ENCODE peak calls at places on chromosomes 1 and 21, in eight cellular contexts. L, T, P, B, U, I, Z and X are unnamed samples.

GRCh38 chr1:149927535-149928387 is at the start of gene SF3B4:
- DNase-seq in I (peak), Z (peak), B (peak), U (peak), T (peak), L (peak), P (peak), X (peak)

GRCh38 chr1:224054611-224055010 is 59.3 kb upstream of the FBXO28 start:
- DNase-seq in L (no peak), T (no peak), Z (no peak), B (no peak), U (no peak), I (no peak), P (no peak), X (no peak)

GRCh38 chr1:19610282-19610978 is 33.7 kb upstream of the NBL1 start:
- DNase-seq in P (no peak), B (no peak), T (no peak), I (no peak), U (no peak), L (no peak), Z (no peak), X (no peak)

GRCh38 chr1:68231627-68232303 is 558 bp downstream of the WLS start:
- DNase-seq in T (peak), L (peak), B (peak), I (peak), U (no peak), P (peak), Z (peak), X (no peak)

GRCh38 chr1:65955071-65955470 is 162.4 kb downstream of the PDE4B start:
- DNase-seq in B (no peak), I (no peak), L (no peak), U (no peak), P (no peak), Z (no peak), T (no peak), X (no peak)

GRCh38 chr1:168084396-168085231 is 52.1 kb downstream of the GPR161 start:
- DNase-seq in B (peak), Z (peak), U (no peak), T (peak), L (peak), P (peak), I (peak), X (peak)

GRCh38 chr1:53559854-53560571 is 100.8 kb downstream of the DMRTB1 start:
- DNase-seq in T (no peak), B (no peak), P (no peak), I (no peak), L (no peak), U (no peak), Z (peak), X (no peak)

GRCh38 chr1:166701603-166702090 is 137.6 kb upstream of the POGK start:
- DNase-seq in Z (no peak), T (no peak), L (no peak), U (no peak), B (no peak), P (no peak), I (no peak), X (no peak)

GRCh38 chr21:32572574-32573420 is 12.5 kb downstream of the TCP10L start:
- DNase-seq in B (no peak), P (no peak), T (no peak), U (no peak), Z (peak), I (peak), L (no peak), X (no peak)

GRCh38 chr1:61588736-61589381 is 136.1 kb downstream of the TM2D1 start:
- DNase-seq in L (peak), B (peak), I (peak), P (peak), T (peak), Z (peak), U (peak), X (peak)

GRCh38 chr1:82464362-82464931 is 663.7 kb downstream of the ADGRL2 start:
- DNase-seq in U (no peak), L (no peak), B (peak), T (peak), P (peak), Z (peak), I (no peak), X (no peak)

GRCh38 chr21:46639489-46640386 is 4.3 kb downstream of the PRMT2 start:
- DNase-seq in U (no peak), I (no peak), L (peak), P (no peak), Z (no peak), B (peak), T (no peak), X (peak)

GRCh38 chr1:183148599-183148998 is 37.5 kb upstream of the LAMC2 start:
- DNase-seq in U (no peak), Z (no peak), B (no peak), L (no peak), P (no peak), T (no peak), I (no peak), X (no peak)

GRCh38 chr1:202892501-202892900 is 3.6 kb upstream of the RABIF start:
- DNase-seq in T (no peak), I (no peak), L (no peak), U (no peak), B (no peak), Z (no peak), P (no peak), X (no peak)

GRCh38 chr1:18948048-18948912 is 8.2 kb downstream of the IFFO2 start:
- DNase-seq in I (no peak), T (no peak), U (no peak), L (no peak), P (no peak), Z (no peak), B (no peak), X (no peak)

GRCh38 chr21:44433791-44434567 is 21.3 kb upstream of the LRRC3 start:
- DNase-seq in Z (no peak), T (no peak), U (no peak), L (no peak), B (no peak), P (peak), I (no peak), X (no peak)

GRCh38 chr1:206551296-206551984 is 44.1 kb downstream of the RASSF5 start:
- DNase-seq in T (no peak), I (no peak), U (no peak), B (no peak), L (no peak), P (no peak), Z (no peak), X (no peak)

GRCh38 chr21:33396966-33397365 is 6.2 kb upstream of the IFNGR2 start:
- DNase-seq in L (no peak), B (no peak), I (no peak), T (peak), U (no peak), Z (no peak), P (no peak), X (no peak)

GRCh38 chr1:2237773-2238172 is 9.7 kb downstream of the SKI start:
- DNase-seq in L (no peak), Z (no peak), P (no peak), T (peak), B (no peak), U (no peak), I (no peak), X (peak)

GRCh38 chr1:110053557-110054428 is 16.7 kb downstream of the ALX3 start:
- DNase-seq in L (peak), I (peak), U (no peak), B (peak), Z (peak), T (peak), P (peak), X (peak)

GRCh38 chr1:208177656-208178055 is 66.5 kb downstream of the PLXNA2 start:
- DNase-seq in U (no peak), P (no peak), L (no peak), I (no peak), T (no peak), Z (peak), B (no peak), X (peak)

GRCh38 chr1:63949965-63950364 is 176.1 kb downstream of the ROR1 start:
- DNase-seq in Z (no peak), I (no peak), B (no peak), L (no peak), T (no peak), P (peak), U (no peak), X (no peak)

GRCh38 chr1:103371234-103371633 is 154.3 kb upstream of the RNPC3 start:
- DNase-seq in Z (no peak), T (no peak), B (no peak), I (no peak), U (no peak), P (no peak), L (no peak), X (no peak)

GRCh38 chr1:44485933-44486475 is 80.9 kb downstream of the RNF220 start:
- DNase-seq in U (no peak), L (no peak), B (no peak), Z (no peak), P (no peak), I (no peak), T (no peak), X (no peak)

GRCh38 chr1:167086033-167086432 is 4.1 kb downstream of the GPA33 start:
- DNase-seq in B (no peak), I (no peak), L (no peak), T (no peak), P (no peak), U (no peak), Z (peak), X (no peak)

GRCh38 chr1:183103141-183103540 is 79.9 kb downstream of the LAMC1 start:
- DNase-seq in Z (no peak), I (peak), P (peak), B (no peak), L (no peak), T (no peak), U (no peak), X (no peak)

GRCh38 chr1:36624466-36624865 is 141.8 kb upstream of the CSF3R start:
- DNase-seq in T (no peak), L (no peak), P (no peak), I (no peak), Z (no peak), U (no peak), B (no peak), X (no peak)

GRCh38 chr1:206476591-206476990 is 6.3 kb downstream of the IKBKE start:
- DNase-seq in B (no peak), I (no peak), T (no peak), L (no peak), P (no peak), Z (no peak), U (no peak), X (no peak)

GRCh38 chr1:44531785-44532566 is 126.9 kb downstream of the RNF220 start:
- DNase-seq in B (peak), L (peak), P (no peak), U (peak), T (no peak), I (no peak), Z (no peak), X (peak)

GRCh38 chr1:2986549-2987305 is 34.5 kb upstream of the ACTRT2 start:
- DNase-seq in Z (no peak), L (no peak), T (no peak), U (no peak), P (no peak), I (no peak), B (no peak), X (no peak)

GRCh38 chr1:39178541-39179431 is 25.7 kb upstream of the MACF1 start:
- DNase-seq in Z (no peak), U (no peak), I (no peak), L (peak), T (no peak), P (no peak), B (peak), X (no peak)

GRCh38 chr1:235648954-235649721 is 446 bp downstream of the GNG4 start:
- DNase-seq in Z (peak), B (peak), L (no peak), T (peak), I (peak), P (peak), U (no peak), X (peak)

GRCh38 chr21:25170681-25171080 is 436.6 kb downstream of the MRPL39 start:
- DNase-seq in L (no peak), P (no peak), U (no peak), I (no peak), B (no peak), T (no peak), Z (no peak), X (no peak)

GRCh38 chr1:31739281-31739853 is 24.8 kb downstream of the ADGRB2 start:
- DNase-seq in I (no peak), P (no peak), Z (peak), U (no peak), T (no peak), L (no peak), B (no peak), X (no peak)

GRCh38 chr1:6922096-6922931 is 137.1 kb downstream of the CAMTA1 start:
- DNase-seq in Z (peak), B (peak), T (peak), U (no peak), L (no peak), P (peak), I (peak), X (no peak)

GRCh38 chr1:34019741-34020552 is 145.1 kb downstream of the CSMD2 start:
- DNase-seq in U (no peak), Z (no peak), P (no peak), B (no peak), T (no peak), I (no peak), L (no peak), X (no peak)

GRCh38 chr21:32578107-32578691 is 7.1 kb downstream of the TCP10L start:
- DNase-seq in T (no peak), Z (peak), I (no peak), B (peak), P (no peak), U (no peak), L (no peak), X (peak)

DNA sequence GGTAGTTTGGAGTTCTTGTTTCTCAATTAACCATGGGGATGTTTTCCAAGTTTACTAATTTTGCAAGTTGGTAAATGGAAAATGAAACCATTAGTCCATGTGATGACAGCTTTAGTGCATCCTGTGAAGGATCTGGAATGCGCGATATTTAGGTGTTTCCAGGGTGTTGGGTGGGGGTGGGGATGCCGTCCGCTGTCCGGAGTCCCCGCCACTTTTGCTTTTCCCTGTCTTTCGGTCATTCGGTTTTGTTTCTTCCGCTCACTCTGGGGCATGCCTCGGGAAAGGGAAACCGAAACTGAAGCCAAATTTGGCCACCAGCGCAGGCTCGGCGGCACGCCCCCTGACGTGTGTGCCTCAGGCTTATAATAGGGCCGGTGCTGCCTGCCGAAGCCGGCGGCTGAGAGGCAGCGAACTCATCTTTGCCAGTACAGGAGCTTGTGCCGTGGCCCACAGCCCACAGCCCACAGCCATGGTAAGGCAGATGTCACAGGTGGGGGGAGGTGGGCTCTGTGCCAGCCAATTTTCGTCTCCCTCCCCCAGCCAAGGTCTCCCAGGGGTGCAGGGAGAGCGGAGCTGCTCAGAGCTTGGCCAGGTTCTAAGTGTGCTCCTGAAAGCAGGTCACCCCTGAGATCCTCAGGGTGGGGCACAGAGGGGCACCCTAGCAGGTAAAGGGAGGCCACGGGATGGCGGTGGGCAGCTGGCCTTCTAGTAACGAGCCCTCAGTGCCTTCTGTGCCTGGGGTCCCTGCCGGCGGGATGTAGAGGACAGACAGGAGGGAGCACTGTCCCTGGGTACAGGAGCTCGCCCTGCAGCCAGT is at the start of gene ISG15:
- DNase-seq in P (peak), B (peak), T (peak), U (peak), L (no peak), Z (peak), I (peak), X (peak)
- TF ChIP-seq POLR2A in P (no peak), B (peak), T (peak), U (peak), L (no peak), Z (peak), I (peak), X (peak)

GRCh38 chr1:181021811-181022434 is 747 bp downstream of the STX6 start:
- DNase-seq in U (no peak), T (peak), Z (peak), I (peak), P (peak), B (peak), L (peak), X (peak)
- TF ChIP-seq POLR2A in U (no peak), T (no peak), Z (no peak), I (peak), P (no peak), B (peak), L (no peak), X (no peak)

DNA sequence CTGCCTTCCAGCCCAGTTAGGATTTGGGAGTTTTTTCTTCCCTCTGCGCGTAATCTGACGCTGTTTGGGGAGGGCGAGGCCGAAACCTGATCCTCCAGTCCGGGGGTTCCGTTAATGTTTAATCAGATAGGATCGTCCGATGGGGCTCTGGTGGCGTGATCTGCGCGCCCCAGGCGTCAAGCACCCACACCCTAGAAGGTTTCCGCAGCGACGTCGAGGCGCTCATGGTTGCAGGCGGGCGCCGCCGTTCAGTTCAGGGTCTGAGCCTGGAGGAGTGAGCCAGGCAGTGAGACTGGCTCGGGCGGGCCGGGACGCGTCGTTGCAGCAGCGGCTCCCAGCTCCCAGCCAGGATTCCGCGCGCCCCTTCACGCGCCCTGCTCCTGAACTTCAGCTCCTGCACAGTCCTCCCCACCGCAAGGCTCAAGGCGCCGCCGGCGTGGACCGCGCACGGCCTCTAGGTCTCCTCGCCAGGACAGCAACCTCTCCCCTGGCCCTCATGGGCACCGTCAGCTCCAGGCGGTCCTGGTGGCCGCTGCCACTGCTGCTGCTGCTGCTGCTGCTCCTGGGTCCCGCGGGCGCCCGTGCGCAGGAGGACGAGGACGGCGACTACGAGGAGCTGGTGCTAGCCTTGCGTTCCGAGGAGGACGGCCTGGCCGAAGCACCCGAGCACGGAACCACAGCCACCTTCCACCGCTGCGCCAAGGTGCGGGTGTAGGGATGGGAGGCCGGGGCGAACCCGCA is at the start of gene PCSK9:
- DNase-seq in L (peak), P (no peak), Z (no peak), I (no peak), U (no peak), T (no peak), B (no peak), X (peak)
- TF ChIP-seq POLR2A in L (no peak), P (no peak), Z (no peak), I (no peak), U (no peak), T (no peak), B (no peak), X (peak)

GRCh38 chr21:36385233-36385908 is at the start of gene CHAF1B:
- DNase-seq in L (peak), Z (peak), P (peak), U (no peak), I (peak), B (peak), T (peak), X (peak)
- TF ChIP-seq POLR2A in L (peak), Z (peak), P (peak), U (peak), I (peak), B (peak), T (peak), X (peak)

GRCh38 chr1:35576061-35576765 is 3.1 kb downstream of the TFAP2E start:
- DNase-seq in P (no peak), U (no peak), L (no peak), B (no peak), I (no peak), T (no peak), Z (no peak), X (no peak)

GRCh38 chr1:35575401-35575958 is 2.4 kb downstream of the TFAP2E start:
- DNase-seq in T (no peak), Z (no peak), B (no peak), I (no peak), P (no peak), U (no peak), L (no peak), X (no peak)

GRCh38 chr1:35585281-35585680 is 12.2 kb downstream of the TFAP2E start:
- DNase-seq in I (no peak), L (no peak), Z (no peak), U (no peak), T (no peak), B (no peak), P (no peak), X (no peak)

GRCh38 chr1:35577071-35577998 is 4.2 kb downstream of the TFAP2E start:
- DNase-seq in P (no peak), L (no peak), B (peak), U (peak), Z (peak), T (no peak), I (no peak), X (peak)

GRCh38 chr1:35580949-35581388 is 7.9 kb downstream of the TFAP2E start:
- DNase-seq in U (no peak), I (no peak), B (no peak), P (no peak), Z (no peak), L (no peak), T (no peak), X (no peak)
- TF ChIP-seq POLR2A in U (no peak), I (no peak), B (no peak), P (no peak), Z (no peak), L (no peak), T (no peak), X (no peak)

GRCh38 chr1:43366179-43366578 is 1.6 kb downstream of the ELOVL1 start:
- DNase-seq in T (no peak), U (no peak), I (peak), P (no peak), L (no peak), Z (peak), B (no peak), X (peak)

GRCh38 chr1:43366601-43367025 is 1.2 kb downstream of the ELOVL1 start:
- DNase-seq in I (no peak), B (no peak), T (no peak), Z (no peak), U (no peak), P (no peak), L (no peak), X (no peak)

GRCh38 chr1:43368646-43369020 is 822 bp upstream of the ELOVL1 start:
- DNase-seq in U (no peak), I (no peak), P (no peak), L (no peak), T (no peak), B (no peak), Z (no peak), X (no peak)

GRCh38 chr1:43367904-43368645 is at the start of gene ELOVL1:
- DNase-seq in Z (peak), U (peak), L (peak), T (peak), B (peak), I (peak), P (peak), X (peak)

GRCh38 chr1:43367026-43367903 is 546 bp downstream of the ELOVL1 start:
- DNase-seq in T (peak), I (peak), B (peak), L (peak), Z (peak), P (peak), U (no peak), X (peak)
- TF ChIP-seq POLR2A in T (no peak), I (peak), B (peak), L (no peak), Z (no peak), P (no peak), U (peak), X (peak)

GRCh38 chr1:234608026-234608719 is 1.8 kb downstream of the IRF2BP2 start:
- DNase-seq in T (peak), U (peak), I (peak), P (peak), L (peak), Z (peak), B (peak), X (peak)
- TF ChIP-seq POLR2A in T (peak), U (peak), I (peak), P (peak), L (no peak), Z (peak), B (peak), X (peak)

GRCh38 chr1:117059678-117060440 is at the start of gene TTF2:
- DNase-seq in I (peak), U (peak), P (peak), L (peak), B (peak), T (peak), Z (peak), X (peak)
- TF ChIP-seq POLR2A in I (peak), U (peak), P (no peak), L (peak), B (peak), T (peak), Z (peak), X (peak)